ENCODE peak calls at places on chromosomes 4 and X, in eight cellular contexts. One of them, this sample, is unnamed.

GRCh38 chr4:66911898-66912297 is 633.4 kb downstream of the CENPC start:
- DNase-seq in heart right ventricle: no peak
- DNase-seq in IMR-90: no peak
- DNase-seq in esophagus squamous epithelium: no peak
- DNase-seq in mammary epithelial cell: peak; percentile 60
- DNase-seq in AG10803: no peak
- DNase-seq in PC-3: peak; percentile 79
- DNase-seq in A549: no peak
- DNase-seq in this sample: no peak

GRCh38 chr4:107519057-107519456 is 201.0 kb downstream of the PAPSS1 start:
- DNase-seq in AG10803: peak; percentile 60
- DNase-seq in A549: no peak
- DNase-seq in heart right ventricle: no peak
- DNase-seq in esophagus squamous epithelium: no peak
- DNase-seq in mammary epithelial cell: peak; percentile 8
- DNase-seq in IMR-90: peak; percentile 5
- DNase-seq in PC-3: peak; percentile 43
- DNase-seq in this sample: peak; percentile 47

GRCh38 chrX:31508338-31508737 is 436.5 kb upstream of the FTHL17 start:
- DNase-seq in esophagus squamous epithelium: no peak
- DNase-seq in IMR-90: peak; percentile 60
- DNase-seq in mammary epithelial cell: peak; percentile 10
- DNase-seq in PC-3: no peak
- DNase-seq in A549: no peak
- DNase-seq in AG10803: peak; percentile 32
- DNase-seq in heart right ventricle: no peak
- DNase-seq in this sample: peak; percentile 25

GRCh38 chr4:112099701-112100289 is 45.5 kb upstream of the FAM241A start:
- DNase-seq in mammary epithelial cell: peak; percentile 37
- DNase-seq in heart right ventricle: no peak
- DNase-seq in A549: peak; percentile 22
- DNase-seq in PC-3: peak; percentile 71
- DNase-seq in IMR-90: peak; percentile 73
- DNase-seq in AG10803: peak; percentile 66
- DNase-seq in esophagus squamous epithelium: no peak
- DNase-seq in this sample: peak; percentile 57

GRCh38 chr4:92519727-92520126 is 216.0 kb downstream of the GRID2 start:
- DNase-seq in AG10803: no peak
- DNase-seq in A549: no peak
- DNase-seq in esophagus squamous epithelium: no peak
- DNase-seq in mammary epithelial cell: no peak
- DNase-seq in heart right ventricle: no peak
- DNase-seq in IMR-90: no peak
- DNase-seq in PC-3: no peak
- DNase-seq in this sample: peak; percentile 60

GRCh38 chrX:148823986-148824385 is 323.6 kb downstream of the AFF2 start:
- DNase-seq in mammary epithelial cell: no peak
- DNase-seq in esophagus squamous epithelium: no peak
- DNase-seq in PC-3: no peak
- DNase-seq in A549: no peak
- DNase-seq in AG10803: no peak
- DNase-seq in IMR-90: no peak
- DNase-seq in heart right ventricle: no peak
- DNase-seq in this sample: no peak

GRCh38 chr4:8938623-8939022 is 67.0 kb upstream of the HMX1 start:
- DNase-seq in mammary epithelial cell: no peak
- DNase-seq in heart right ventricle: no peak
- DNase-seq in AG10803: no peak
- DNase-seq in esophagus squamous epithelium: no peak
- DNase-seq in PC-3: no peak
- DNase-seq in A549: no peak
- DNase-seq in IMR-90: no peak
- DNase-seq in this sample: no peak

GRCh38 chr4:85963231-85963630 is 396.6 kb downstream of the MAPK10 start:
- DNase-seq in esophagus squamous epithelium: no peak
- DNase-seq in PC-3: no peak
- DNase-seq in AG10803: no peak
- DNase-seq in IMR-90: no peak
- DNase-seq in mammary epithelial cell: no peak
- DNase-seq in A549: no peak
- DNase-seq in heart right ventricle: no peak
- DNase-seq in this sample: no peak

GRCh38 chrX:49876750-49877149 is 2.5 kb upstream of the USP27X start:
- DNase-seq in PC-3: peak; percentile 64
- DNase-seq in AG10803: peak; percentile 6
- DNase-seq in A549: peak; percentile 43
- DNase-seq in mammary epithelial cell: peak; percentile 16
- DNase-seq in IMR-90: peak; percentile 23
- DNase-seq in esophagus squamous epithelium: no peak
- DNase-seq in heart right ventricle: no peak
- DNase-seq in this sample: peak; percentile 24

GRCh38 chr4:124321370-124321769 is 391.2 kb downstream of the ANKRD50 start:
- DNase-seq in A549: no peak
- DNase-seq in AG10803: no peak
- DNase-seq in mammary epithelial cell: no peak
- DNase-seq in esophagus squamous epithelium: no peak
- DNase-seq in PC-3: peak; percentile 1
- DNase-seq in heart right ventricle: no peak
- DNase-seq in IMR-90: peak; percentile 17
- DNase-seq in this sample: peak; percentile 36

GRCh38 chrX:134172588-134173259 is 64.3 kb upstream of the CCDC160 start:
- DNase-seq in A549: peak; percentile 7
- DNase-seq in heart right ventricle: no peak
- DNase-seq in AG10803: no peak
- DNase-seq in IMR-90: no peak
- DNase-seq in esophagus squamous epithelium: no peak
- DNase-seq in PC-3: no peak
- DNase-seq in mammary epithelial cell: no peak
- DNase-seq in this sample: peak; percentile 24

GRCh38 chrX:129600981-129601424 is 53.8 kb downstream of the APLN start:
- DNase-seq in esophagus squamous epithelium: no peak
- DNase-seq in AG10803: peak; percentile 22
- DNase-seq in PC-3: peak; percentile 51
- DNase-seq in mammary epithelial cell: peak; percentile 30
- DNase-seq in A549: peak; percentile 30
- DNase-seq in IMR-90: peak; percentile 27
- DNase-seq in heart right ventricle: no peak
- DNase-seq in this sample: peak; percentile 33

GRCh38 chr4:183289688-183290087 is 30.4 kb downstream of the CLDN22 start:
- DNase-seq in mammary epithelial cell: no peak
- DNase-seq in esophagus squamous epithelium: no peak
- DNase-seq in heart right ventricle: no peak
- DNase-seq in A549: peak; percentile 16
- DNase-seq in IMR-90: no peak
- DNase-seq in AG10803: no peak
- DNase-seq in PC-3: no peak
- DNase-seq in this sample: peak; percentile 35

GRCh38 chrX:120446503-120446902 is 22.6 kb downstream of the LAMP2 start:
- DNase-seq in AG10803: peak; percentile 65
- DNase-seq in heart right ventricle: no peak
- DNase-seq in A549: no peak
- DNase-seq in mammary epithelial cell: peak; percentile 64
- DNase-seq in PC-3: peak; percentile 46
- DNase-seq in IMR-90: peak; percentile 59
- DNase-seq in esophagus squamous epithelium: no peak
- DNase-seq in this sample: no peak

GRCh38 chr4:163548481-163549243 is 54.2 kb downstream of the TMA16 start:
- DNase-seq in AG10803: peak; percentile 58
- DNase-seq in PC-3: peak; percentile 65
- DNase-seq in heart right ventricle: no peak
- DNase-seq in esophagus squamous epithelium: no peak
- DNase-seq in A549: peak; percentile 32
- DNase-seq in mammary epithelial cell: peak; percentile 29
- DNase-seq in IMR-90: peak; percentile 69
- DNase-seq in this sample: peak; percentile 47

GRCh38 chr4:27638163-27638915 is 777.7 kb downstream of the STIM2 start:
- DNase-seq in AG10803: no peak
- DNase-seq in esophagus squamous epithelium: no peak
- DNase-seq in A549: no peak
- DNase-seq in PC-3: peak; percentile 37
- DNase-seq in IMR-90: no peak
- DNase-seq in heart right ventricle: no peak
- DNase-seq in mammary epithelial cell: peak; percentile 34
- DNase-seq in this sample: peak; percentile 89

GRCh38 chr4:7634611-7635010 is 199.9 kb upstream of the PSAPL1 start:
- DNase-seq in IMR-90: no peak
- DNase-seq in A549: no peak
- DNase-seq in esophagus squamous epithelium: no peak
- DNase-seq in PC-3: no peak
- DNase-seq in AG10803: no peak
- DNase-seq in mammary epithelial cell: no peak
- DNase-seq in heart right ventricle: no peak
- DNase-seq in this sample: no peak

GRCh38 chr4:149555146-149555545 is 260.5 kb downstream of the IQCM start:
- DNase-seq in IMR-90: no peak
- DNase-seq in PC-3: no peak
- DNase-seq in esophagus squamous epithelium: no peak
- DNase-seq in A549: no peak
- DNase-seq in AG10803: peak; percentile 3
- DNase-seq in mammary epithelial cell: peak; percentile 12
- DNase-seq in heart right ventricle: no peak
- DNase-seq in this sample: no peak

GRCh38 chr4:25440478-25441030 is 63.5 kb downstream of the ANAPC4 start:
- DNase-seq in PC-3: no peak
- DNase-seq in esophagus squamous epithelium: no peak
- DNase-seq in heart right ventricle: peak; percentile 56
- DNase-seq in mammary epithelial cell: no peak
- DNase-seq in A549: no peak
- DNase-seq in IMR-90: no peak
- DNase-seq in AG10803: no peak
- DNase-seq in this sample: no peak

GRCh38 chrX:135194684-135195083 is 23.5 kb upstream of the CT55 start:
- DNase-seq in esophagus squamous epithelium: no peak
- DNase-seq in A549: no peak
- DNase-seq in AG10803: no peak
- DNase-seq in heart right ventricle: no peak
- DNase-seq in IMR-90: no peak
- DNase-seq in mammary epithelial cell: no peak
- DNase-seq in PC-3: no peak
- DNase-seq in this sample: peak; percentile 18

DNA sequence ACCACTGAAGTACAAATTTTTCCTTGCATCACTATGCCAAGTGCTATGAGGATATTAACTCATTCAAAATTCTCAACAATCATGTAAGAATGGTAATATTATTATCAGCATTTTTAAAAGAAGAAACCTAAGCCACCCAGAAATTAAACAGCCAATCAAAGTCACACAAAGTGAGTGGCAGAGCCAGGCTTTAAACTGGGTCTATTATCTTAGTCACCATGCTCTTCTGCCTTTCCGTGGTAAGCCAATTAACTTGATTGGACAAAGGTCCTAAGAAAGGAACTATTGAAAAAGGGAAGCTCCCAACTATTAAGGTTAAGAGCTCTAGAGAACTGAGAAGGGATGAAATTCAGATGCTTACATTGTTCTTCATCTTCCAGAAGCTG is 111.5 kb downstream of the ASB9 start:
- DNase-seq in AG10803: no peak
- DNase-seq in esophagus squamous epithelium: no peak
- DNase-seq in mammary epithelial cell: no peak
- DNase-seq in IMR-90: no peak
- DNase-seq in PC-3: no peak
- DNase-seq in A549: no peak
- DNase-seq in heart right ventricle: no peak
- DNase-seq in this sample: no peak
- H3K4me3 ChIP-seq in AG10803: no peak overlapping the region
- H3K4me3 ChIP-seq in esophagus squamous epithelium: no peak overlapping the region
- H3K4me3 ChIP-seq in mammary epithelial cell: no peak overlapping the region
- H3K4me3 ChIP-seq in IMR-90: no peak overlapping the region
- H3K4me3 ChIP-seq in PC-3: no peak overlapping the region
- H3K4me3 ChIP-seq in A549: no peak overlapping the region
- H3K4me3 ChIP-seq in heart right ventricle: no peak overlapping the region
- H3K4me3 ChIP-seq in this sample: no peak overlapping the region

DNA sequence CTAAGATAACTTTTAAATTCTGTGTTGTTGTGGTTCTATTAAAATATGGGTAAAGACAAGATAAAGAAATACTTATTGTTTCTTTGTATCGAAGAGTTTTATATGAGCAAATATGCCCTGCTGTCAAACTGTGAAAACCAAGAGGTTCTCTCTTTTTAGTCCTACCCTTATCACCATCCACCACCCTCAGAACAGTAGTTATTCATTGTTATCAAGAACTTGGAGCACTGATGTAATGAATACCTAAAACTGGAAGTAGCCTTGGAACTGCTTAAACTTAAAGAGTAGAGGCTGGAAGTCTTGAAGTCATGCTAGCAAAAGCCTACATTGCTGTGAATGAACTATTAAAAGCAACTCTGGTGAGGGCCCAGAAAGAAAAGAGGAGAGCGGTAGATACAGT is 9.2 kb downstream of the PIR start:
- DNase-seq in A549: no peak
- DNase-seq in esophagus squamous epithelium: no peak
- DNase-seq in heart right ventricle: no peak
- DNase-seq in PC-3: no peak
- DNase-seq in mammary epithelial cell: no peak
- DNase-seq in AG10803: no peak
- DNase-seq in IMR-90: no peak
- DNase-seq in this sample: no peak
- H3K4me3 ChIP-seq in A549: no peak overlapping the region
- H3K4me3 ChIP-seq in esophagus squamous epithelium: no peak overlapping the region
- H3K4me3 ChIP-seq in heart right ventricle: no peak overlapping the region
- H3K4me3 ChIP-seq in PC-3: no peak overlapping the region
- H3K4me3 ChIP-seq in mammary epithelial cell: no peak overlapping the region
- H3K4me3 ChIP-seq in AG10803: no peak overlapping the region
- H3K4me3 ChIP-seq in IMR-90: no peak overlapping the region
- H3K4me3 ChIP-seq in this sample: no peak overlapping the region

DNA sequence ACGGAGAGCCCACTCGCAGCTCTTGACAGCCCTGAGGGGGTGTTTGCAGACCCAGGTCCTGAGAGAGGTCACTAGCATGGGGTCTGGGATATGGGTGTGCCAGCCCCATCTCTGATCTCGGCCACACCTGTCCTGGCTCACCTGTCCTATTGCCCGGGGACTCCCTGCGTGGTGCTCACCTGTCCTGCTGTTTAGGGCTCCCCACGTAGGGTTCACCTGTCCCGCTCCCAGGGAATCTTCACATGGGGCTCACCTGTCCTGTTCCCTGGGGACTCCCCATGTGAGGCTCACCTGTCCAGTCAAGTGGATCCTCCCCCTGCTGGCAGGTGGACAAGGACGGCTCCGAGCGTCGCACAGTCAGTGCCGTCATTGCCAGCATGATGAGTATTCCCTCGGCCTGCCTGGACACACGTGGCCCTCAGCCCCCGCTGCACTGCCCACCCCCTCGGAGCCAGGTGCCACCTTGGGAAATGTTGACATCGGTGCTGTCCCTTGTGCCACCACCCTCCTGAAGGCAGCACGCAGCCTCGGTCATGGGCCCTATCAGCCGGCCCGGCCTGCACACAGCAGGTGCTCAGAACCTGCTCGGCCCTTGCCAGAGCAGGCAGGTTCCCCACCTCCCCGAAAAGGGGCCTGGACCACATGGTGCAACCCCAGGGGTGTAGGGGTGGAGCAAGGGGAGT is 6.3 kb downstream of the SLC49A3 start:
- DNase-seq in esophagus squamous epithelium: no peak
- DNase-seq in PC-3: no peak
- DNase-seq in mammary epithelial cell: no peak
- DNase-seq in IMR-90: no peak
- DNase-seq in A549: no peak
- DNase-seq in heart right ventricle: no peak
- DNase-seq in AG10803: no peak
- DNase-seq in this sample: no peak
- H3K4me3 ChIP-seq in esophagus squamous epithelium: peak overlapping the region; percentile 33
- H3K4me3 ChIP-seq in PC-3: no peak overlapping the region
- H3K4me3 ChIP-seq in mammary epithelial cell: no peak overlapping the region
- H3K4me3 ChIP-seq in IMR-90: no peak overlapping the region
- H3K4me3 ChIP-seq in A549: no peak overlapping the region
- H3K4me3 ChIP-seq in heart right ventricle: no peak overlapping the region
- H3K4me3 ChIP-seq in AG10803: no peak overlapping the region
- H3K4me3 ChIP-seq in this sample: no peak overlapping the region

GRCh38 chr4:87919951-87920350 is 55.6 kb upstream of the SPP1 start:
- DNase-seq in esophagus squamous epithelium: no peak
- DNase-seq in heart right ventricle: no peak
- DNase-seq in mammary epithelial cell: no peak
- DNase-seq in PC-3: no peak
- DNase-seq in A549: no peak
- DNase-seq in AG10803: no peak
- DNase-seq in IMR-90: no peak
- DNase-seq in this sample: no peak
- H3K4me3 ChIP-seq in esophagus squamous epithelium: no peak overlapping the region
- H3K4me3 ChIP-seq in heart right ventricle: no peak overlapping the region
- H3K4me3 ChIP-seq in mammary epithelial cell: no peak overlapping the region
- H3K4me3 ChIP-seq in PC-3: no peak overlapping the region
- H3K4me3 ChIP-seq in A549: no peak overlapping the region
- H3K4me3 ChIP-seq in AG10803: no peak overlapping the region
- H3K4me3 ChIP-seq in IMR-90: no peak overlapping the region
- H3K4me3 ChIP-seq in this sample: no peak overlapping the region

This sample was measured in mesendoderm.